ENCODE peak calls at places on chromosomes 4 and X, in eight cellular contexts. I, T, S, D, C, V, H and Q are unnamed samples.
A peak's percentile ranks its signal among the peaks of the same experiment; 100 is the strongest.

GRCh38 chr4:106541253-106541652 is 172.7 kb upstream of the GIMD1 start:
- DNase-seq in I (no peak), T (no peak), S (no peak), D (no peak), C (peak; percentile 41), V (no peak), H (no peak), Q (no peak)

GRCh38 chr4:140427104-140427918 is at the start of gene CLGN:
- DNase-seq in I (peak; percentile 79), T (peak; percentile 82), S (peak; percentile 88), D (peak; percentile 45), C (peak; percentile 20), V (peak; percentile 70), H (peak; percentile 21), Q (peak; percentile 96)

GRCh38 chr4:83618991-83619390 is 83.1 kb downstream of the GPAT3 start:
- DNase-seq in I (no peak), T (no peak), S (no peak), D (no peak), C (peak; percentile 72), V (peak; percentile 63), H (peak; percentile 24), Q (no peak)

GRCh38 chr4:15878011-15878410 is 60.5 kb downstream of the FGFBP1 start:
- DNase-seq in I (no peak), T (no peak), S (no peak), D (no peak), C (no peak), V (no peak), H (no peak), Q (no peak)

GRCh38 chr4:89681219-89681618 is 155.7 kb downstream of the SNCA start:
- DNase-seq in I (no peak), T (no peak), S (no peak), D (peak; percentile 48), C (peak; percentile 94), V (no peak), H (no peak), Q (no peak)

GRCh38 chrX:134512566-134512965 is 52.6 kb downstream of the HPRT1 start:
- DNase-seq in I (no peak), T (no peak), S (no peak), D (peak; percentile 34), C (peak; percentile 88), V (no peak), H (no peak), Q (no peak)

GRCh38 chr4:104491396-104491821 is 3.3 kb downstream of the CXXC4 start:
- DNase-seq in I (peak; percentile 59), T (no peak), S (peak; percentile 83), D (no peak), C (no peak), V (peak; percentile 47), H (no peak), Q (peak; percentile 71)

GRCh38 chrX:149487292-149487691 is 17.8 kb downstream of the IDS start:
- DNase-seq in I (no peak), T (peak; percentile 4), S (no peak), D (no peak), C (peak; percentile 43), V (no peak), H (no peak), Q (no peak)

GRCh38 chr4:87051121-87051713 is 116.4 kb downstream of the AFF1 start:
- DNase-seq in I (no peak), T (no peak), S (no peak), D (no peak), C (no peak), V (no peak), H (no peak), Q (no peak)

GRCh38 chr4:40199999-40200880 is 3.4 kb downstream of the RHOH start:
- DNase-seq in I (no peak), T (peak; percentile 83), S (no peak), D (no peak), C (peak; percentile 75), V (peak; percentile 60), H (no peak), Q (no peak)

GRCh38 chr4:15656038-15656470 is 897 bp upstream of the FBXL5 start:
- DNase-seq in I (peak; percentile 54), T (no peak), S (no peak), D (no peak), C (no peak), V (no peak), H (no peak), Q (no peak)

GRCh38 chr4:168674869-168675268 is 178.0 kb downstream of the PALLD start:
- DNase-seq in I (no peak), T (no peak), S (no peak), D (no peak), C (no peak), V (no peak), H (no peak), Q (no peak)

GRCh38 chrX:13697440-13697839 is 8.5 kb downstream of the RAB9A start:
- DNase-seq in I (no peak), T (peak; percentile 16), S (no peak), D (no peak), C (no peak), V (no peak), H (no peak), Q (no peak)

GRCh38 chrX:13698432-13698831 is 9.5 kb downstream of the RAB9A start:
- DNase-seq in I (no peak), T (no peak), S (no peak), D (no peak), C (no peak), V (no peak), H (no peak), Q (no peak)

GRCh38 chrX:13697976-13698375 is 9.0 kb downstream of the RAB9A start:
- DNase-seq in I (no peak), T (no peak), S (no peak), D (no peak), C (no peak), V (no peak), H (no peak), Q (no peak)

GRCh38 chrX:13700380-13700779 is 11.5 kb downstream of the RAB9A start:
- DNase-seq in I (no peak), T (no peak), S (no peak), D (no peak), C (no peak), V (no peak), H (no peak), Q (no peak)

DNA sequence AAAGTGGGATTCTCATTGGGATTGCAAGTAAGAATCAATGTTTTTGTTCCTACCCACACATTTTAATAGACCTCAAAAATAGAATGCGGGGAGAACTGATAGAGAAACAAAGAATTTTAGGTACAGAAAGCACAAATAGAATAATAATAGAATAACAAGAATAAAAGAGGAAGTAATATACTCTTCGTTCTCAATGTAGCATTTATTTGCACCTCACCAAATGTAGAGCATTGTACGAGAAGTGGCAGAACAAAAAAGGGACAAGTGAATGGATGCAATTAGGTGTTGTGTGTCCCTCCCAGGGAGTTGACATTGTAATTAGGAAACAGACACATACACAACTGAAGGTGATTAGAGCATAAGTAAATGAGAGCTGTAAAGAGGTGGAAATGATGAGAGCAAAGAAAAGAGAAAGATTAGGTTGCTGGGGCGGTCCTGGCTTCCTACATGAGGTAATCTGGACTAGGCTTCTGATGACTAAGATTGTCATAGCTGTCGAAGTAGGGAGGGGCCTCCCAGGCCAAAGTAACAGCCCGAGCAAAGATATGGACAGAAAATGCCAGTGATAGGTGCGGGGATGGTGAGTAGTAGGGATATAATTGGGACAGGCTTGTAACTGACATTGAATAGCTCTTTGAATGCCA is 10.4 kb downstream of the RAB9A start:
- DNase-seq in I (no peak), T (no peak), S (no peak), D (no peak), C (no peak), V (peak; percentile 57), H (no peak), Q (no peak)
- H3K4me1 ChIP-seq in I (no peaks in the 10 kb centered on the region), T (peaks cover 44% of the 10 kb centered on the region), S (peaks cover 3% of the 10 kb centered on the region), D (peaks cover 12% of the 10 kb centered on the region), C (peaks cover 12% of the 10 kb centered on the region), V (peaks cover 33% of the 10 kb centered on the region), H (no peaks in the 10 kb centered on the region), Q (no peaks in the 10 kb centered on the region)

GRCh38 chrX:71103110-71103983 is 3.2 kb downstream of the CXorf65 start:
- DNase-seq in I (no peak), T (peak; percentile 60), S (peak; percentile 50), D (no peak), C (no peak), V (peak; percentile 53), H (no peak), Q (peak; percentile 76)
- H3K4me1 ChIP-seq in I (peaks cover 10% of the 10 kb centered on the region), T (peaks cover 25% of the 10 kb centered on the region), S (no peaks in the 10 kb centered on the region), D (peaks cover 3% of the 10 kb centered on the region), C (no peaks in the 10 kb centered on the region), V (peaks cover 8% of the 10 kb centered on the region), H (no peaks in the 10 kb centered on the region), Q (peaks cover 20% of the 10 kb centered on the region)

DNA sequence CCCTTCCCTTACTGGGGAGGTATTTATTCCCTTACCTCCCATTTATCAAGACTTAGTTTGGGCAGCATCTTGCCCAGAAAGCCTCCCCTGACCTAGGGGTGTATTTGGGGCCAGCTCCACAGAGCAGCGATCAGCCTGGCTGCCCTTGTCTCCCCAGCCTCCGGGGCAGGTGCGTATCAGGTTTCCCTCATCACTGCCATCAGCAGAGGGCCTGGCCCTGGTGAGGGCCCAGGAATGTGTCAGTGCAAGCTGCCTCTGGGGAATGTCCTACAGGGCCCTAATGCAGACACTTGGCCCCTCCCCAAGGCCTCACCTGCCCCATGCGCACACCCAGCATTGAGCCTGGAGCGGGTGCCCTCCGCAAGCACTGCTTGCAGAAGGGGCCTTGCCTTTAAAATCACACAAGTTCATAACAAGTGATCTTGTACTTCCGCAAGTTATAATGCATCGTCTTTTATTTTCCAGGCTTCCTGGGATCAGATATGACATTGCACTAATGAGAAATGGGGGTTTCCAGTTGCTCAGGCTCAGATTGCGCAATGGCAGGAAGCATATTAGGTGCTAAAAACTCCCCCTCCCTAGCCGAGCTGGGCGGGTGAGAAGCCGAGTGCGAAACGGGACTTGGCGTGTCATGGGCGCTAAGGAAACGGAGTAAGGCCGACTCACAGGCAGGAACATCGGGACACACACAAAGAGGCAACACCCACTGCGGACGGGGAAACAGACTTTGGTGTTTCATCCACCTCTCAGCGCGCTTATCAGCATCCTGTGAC is 25.4 kb upstream of the AFAP1 start:
- DNase-seq in I (no peak), T (no peak), S (no peak), D (no peak), C (peak; percentile 36), V (no peak), H (no peak), Q (no peak)
- H3K4me1 ChIP-seq in I (no peaks in the 10 kb centered on the region), T (peaks cover 7% of the 10 kb centered on the region), S (no peaks in the 10 kb centered on the region), D (peaks cover 52% of the 10 kb centered on the region), C (peaks cover 25% of the 10 kb centered on the region), V (peaks cover 30% of the 10 kb centered on the region), H (no peaks in the 10 kb centered on the region), Q (peaks cover 14% of the 10 kb centered on the region)

DNA sequence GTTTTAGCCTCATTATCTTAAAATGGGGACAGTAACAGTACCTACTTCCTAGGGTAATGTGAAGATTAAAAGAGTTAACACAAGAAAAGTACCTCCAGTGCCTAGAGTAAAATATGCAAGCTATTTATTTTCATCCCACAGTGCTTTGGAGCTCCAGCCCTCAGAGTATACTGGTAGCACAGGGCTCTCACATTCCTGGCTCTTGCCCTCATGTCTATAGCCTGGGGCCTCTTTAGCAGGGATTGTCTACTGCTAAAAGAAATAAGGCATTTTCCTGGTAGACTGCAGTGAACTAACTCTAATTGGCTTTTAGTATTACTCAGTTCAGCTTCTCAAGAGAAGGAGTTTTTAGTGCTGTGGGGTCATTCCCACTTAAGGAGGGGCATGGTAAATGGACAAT is 60.8 kb downstream of the RRAGB start:
- DNase-seq in I (no peak), T (no peak), S (no peak), D (no peak), C (no peak), V (no peak), H (no peak), Q (no peak)
- H3K4me1 ChIP-seq in I (no peaks in the 10 kb centered on the region), T (no peaks in the 10 kb centered on the region), S (no peaks in the 10 kb centered on the region), D (no peaks in the 10 kb centered on the region), C (no peaks in the 10 kb centered on the region), V (no peaks in the 10 kb centered on the region), H (no peaks in the 10 kb centered on the region), Q (no peaks in the 10 kb centered on the region)